ENCODE peak calls at places on chromosome 6, in four cellular contexts. One of them, this sample, is unnamed.

GRCh38 chr6:169989594-169989993 is 238.2 kb downstream of the ERMARD start:
- DNase-seq in AG04449: no peak
- DNase-seq in body of pancreas: no peak
- DNase-seq in foreskin fibroblast: no peak
- DNase-seq in this sample: no peak

GRCh38 chr6:94254689-94255088 is 835.3 kb upstream of the EPHA7 start:
- DNase-seq in AG04449: no peak
- DNase-seq in body of pancreas: no peak
- DNase-seq in foreskin fibroblast: no peak
- DNase-seq in this sample: no peak

GRCh38 chr6:166608819-166609218 is 18.2 kb downstream of the RPS6KA2 start:
- DNase-seq in AG04449: no peak
- DNase-seq in body of pancreas: no peak
- DNase-seq in foreskin fibroblast: no peak
- DNase-seq in this sample: no peak

GRCh38 chr6:42907336-42907735 is 8.5 kb upstream of the PTCRA start:
- DNase-seq in AG04449: no peak
- DNase-seq in body of pancreas: no peak
- DNase-seq in foreskin fibroblast: no peak
- DNase-seq in this sample: no peak

GRCh38 chr6:122714059-122714458 is 65.5 kb upstream of the FABP7 start:
- DNase-seq in AG04449: no peak
- DNase-seq in body of pancreas: no peak
- DNase-seq in foreskin fibroblast: no peak
- DNase-seq in this sample: no peak

GRCh38 chr6:15897063-15897934 is 231.6 kb upstream of the MYLIP start:
- DNase-seq in AG04449: no peak
- DNase-seq in body of pancreas: peak; percentile 23
- DNase-seq in foreskin fibroblast: peak; percentile 62
- DNase-seq in this sample: no peak

GRCh38 chr6:44665143-44665542 is 277.6 kb downstream of the CDC5L start:
- DNase-seq in AG04449: no peak
- DNase-seq in body of pancreas: no peak
- DNase-seq in foreskin fibroblast: no peak
- DNase-seq in this sample: peak; percentile 16

GRCh38 chr6:75467906-75468460 is 25.6 kb downstream of the FILIP1 start:
- DNase-seq in AG04449: no peak
- DNase-seq in body of pancreas: no peak
- DNase-seq in foreskin fibroblast: no peak
- DNase-seq in this sample: no peak

GRCh38 chr6:150377211-150377781 is 8.5 kb downstream of the IYD start:
- DNase-seq in AG04449: no peak
- DNase-seq in body of pancreas: peak; percentile 20
- DNase-seq in foreskin fibroblast: no peak
- DNase-seq in this sample: no peak

GRCh38 chr6:147103641-147104040 is 100.6 kb upstream of the STXBP5 start:
- DNase-seq in AG04449: no peak
- DNase-seq in body of pancreas: no peak
- DNase-seq in foreskin fibroblast: no peak
- DNase-seq in this sample: no peak
- H3K4me3 ChIP-seq in AG04449: no peak overlapping the region
- H3K4me3 ChIP-seq in body of pancreas: no peak overlapping the region
- H3K4me3 ChIP-seq in foreskin fibroblast: no peak overlapping the region
- H3K4me3 ChIP-seq in this sample: no peak overlapping the region

GRCh38 chr6:144583614-144583954 is 298.4 kb downstream of the UTRN start:
- DNase-seq in AG04449: no peak
- DNase-seq in body of pancreas: no peak
- DNase-seq in foreskin fibroblast: no peak
- DNase-seq in this sample: no peak
- H3K4me3 ChIP-seq in AG04449: no peak overlapping the region
- H3K4me3 ChIP-seq in body of pancreas: no peak overlapping the region
- H3K4me3 ChIP-seq in foreskin fibroblast: peak overlapping the region; percentile 20
- H3K4me3 ChIP-seq in this sample: no peak overlapping the region

GRCh38 chr6:138106665-138107077 is 548 bp downstream of the PERP start:
- DNase-seq in AG04449: no peak
- DNase-seq in body of pancreas: no peak
- DNase-seq in foreskin fibroblast: no peak
- DNase-seq in this sample: no peak
- H3K4me3 ChIP-seq in AG04449: peak overlapping the region; percentile 67
- H3K4me3 ChIP-seq in body of pancreas: peak overlapping the region; percentile 41
- H3K4me3 ChIP-seq in foreskin fibroblast: peak overlapping the region; percentile 61
- H3K4me3 ChIP-seq in this sample: peak overlapping the region; percentile 59

DNA sequence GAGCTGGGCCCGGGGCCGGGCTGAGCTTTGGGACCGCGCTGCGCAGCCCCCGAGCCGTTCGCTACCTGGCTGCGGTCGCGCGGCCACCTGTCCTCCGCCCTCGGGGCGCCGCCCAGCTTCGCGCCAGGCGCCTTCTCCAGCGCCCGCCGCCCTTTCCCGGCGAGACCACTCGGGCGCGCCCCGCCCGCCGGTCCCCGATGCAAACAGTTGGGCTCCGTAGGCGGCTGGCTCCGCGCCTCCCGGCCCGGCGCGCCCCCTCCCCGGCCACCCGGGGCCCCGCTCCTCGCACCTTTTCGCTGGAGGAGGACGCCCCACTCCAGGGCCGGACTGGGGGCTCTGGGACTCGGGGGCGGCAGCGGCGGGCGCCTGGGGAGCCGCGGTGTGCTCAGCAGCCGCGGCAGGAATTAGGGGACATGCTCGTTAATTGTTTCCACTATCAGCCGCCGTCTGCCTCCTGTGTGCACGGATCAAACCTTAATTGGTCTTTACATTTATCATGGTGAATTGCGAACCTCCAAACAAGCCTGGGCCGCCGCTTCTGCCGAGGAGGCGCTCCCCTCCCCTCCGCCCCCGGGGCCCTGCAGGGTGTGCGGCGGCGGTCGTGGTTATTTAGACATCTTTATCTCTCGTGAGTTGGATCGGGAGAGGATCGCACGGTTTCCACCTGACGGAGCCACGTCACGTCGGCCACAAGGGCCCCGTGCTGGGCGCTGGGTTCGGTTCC is 916 bp upstream of the CNR1 start:
- DNase-seq in AG04449: no peak
- DNase-seq in body of pancreas: no peak
- DNase-seq in foreskin fibroblast: no peak
- DNase-seq in this sample: no peak
- H3K4me3 ChIP-seq in AG04449: no peak overlapping the region
- H3K4me3 ChIP-seq in body of pancreas: peak overlapping the region; percentile 16
- H3K4me3 ChIP-seq in foreskin fibroblast: no peak overlapping the region
- H3K4me3 ChIP-seq in this sample: peak overlapping the region; percentile 56

GRCh38 chr6:3455490-3456394 is 1.1 kb downstream of the SLC22A23 start:
- DNase-seq in AG04449: no peak
- DNase-seq in body of pancreas: peak; percentile 46
- DNase-seq in foreskin fibroblast: no peak
- DNase-seq in this sample: peak; percentile 27
- H3K4me3 ChIP-seq in AG04449: peak overlapping the region; percentile 61
- H3K4me3 ChIP-seq in body of pancreas: peak overlapping the region; percentile 13
- H3K4me3 ChIP-seq in foreskin fibroblast: peak overlapping the region; percentile 48
- H3K4me3 ChIP-seq in this sample: peak overlapping the region; percentile 87

GRCh38 chr6:126172151-126172550 is 167.8 kb upstream of the CENPW start:
- DNase-seq in AG04449: no peak
- DNase-seq in body of pancreas: no peak
- DNase-seq in foreskin fibroblast: no peak
- DNase-seq in this sample: no peak

GRCh38 chr6:126170433-126170832 is 169.5 kb upstream of the CENPW start:
- DNase-seq in AG04449: no peak
- DNase-seq in body of pancreas: no peak
- DNase-seq in foreskin fibroblast: no peak
- DNase-seq in this sample: no peak

GRCh38 chr6:126167726-126168125 is 172.2 kb upstream of the CENPW start:
- DNase-seq in AG04449: no peak
- DNase-seq in body of pancreas: no peak
- DNase-seq in foreskin fibroblast: no peak
- DNase-seq in this sample: no peak

GRCh38 chr6:126174697-126175096 is 165.2 kb upstream of the CENPW start:
- DNase-seq in AG04449: no peak
- DNase-seq in body of pancreas: no peak
- DNase-seq in foreskin fibroblast: no peak
- DNase-seq in this sample: no peak

GRCh38 chr6:126170875-126171489 is 168.9 kb upstream of the CENPW start:
- DNase-seq in AG04449: no peak
- DNase-seq in body of pancreas: peak; percentile 24
- DNase-seq in foreskin fibroblast: no peak
- DNase-seq in this sample: no peak
- H3K4me3 ChIP-seq in AG04449: no peak overlapping the region
- H3K4me3 ChIP-seq in body of pancreas: no peak overlapping the region
- H3K4me3 ChIP-seq in foreskin fibroblast: no peak overlapping the region
- H3K4me3 ChIP-seq in this sample: no peak overlapping the region

GRCh38 chr6:131009790-131010189 is 53.3 kb downstream of the EPB41L2 start:
- DNase-seq in AG04449: no peak
- DNase-seq in body of pancreas: no peak
- DNase-seq in foreskin fibroblast: no peak
- DNase-seq in this sample: no peak
- H3K4me3 ChIP-seq in AG04449: no peak overlapping the region
- H3K4me3 ChIP-seq in body of pancreas: no peak overlapping the region
- H3K4me3 ChIP-seq in foreskin fibroblast: no peak overlapping the region
- H3K4me3 ChIP-seq in this sample: no peak overlapping the region

This sample was measured in stomach.